ENCODE peak calls at places on chromosomes 12 and 14, in ten cellular contexts. Z, S, X, F, D, R, H, W, Q and J are unnamed samples.

GRCh38 chr12:120496353-120497340 is 734 bp downstream of the DYNLL1 start:
- DNase-seq in Z (peak), S (peak), X (no peak), F (peak), D (peak), R (peak), H (peak), W (peak), Q (peak), J (no peak)

GRCh38 chr14:90612801-90613200 is 203.4 kb downstream of the TTC7B start:
- DNase-seq in Z (no peak), S (no peak), X (no peak), F (no peak), D (no peak), R (no peak), H (no peak), W (no peak), Q (no peak), J (no peak)

GRCh38 chr12:68559246-68559645 is 51.5 kb upstream of the RAP1B start:
- DNase-seq in Z (peak), S (no peak), X (no peak), F (peak), D (no peak), R (no peak), H (peak), W (no peak), Q (no peak), J (no peak)

GRCh38 chr12:54019924-54020586 is 8.2 kb upstream of the HOXC6 start:
- DNase-seq in Z (peak), S (no peak), X (no peak), F (no peak), D (no peak), R (no peak), H (no peak), W (no peak), Q (no peak), J (no peak)

GRCh38 chr14:99654235-99655000 is 9.5 kb downstream of the HHIPL1 start:
- DNase-seq in Z (peak), S (no peak), X (no peak), F (peak), D (no peak), R (no peak), H (peak), W (no peak), Q (no peak), J (no peak)

GRCh38 chr14:85959063-85959462 is 429.1 kb downstream of the FLRT2 start:
- DNase-seq in Z (no peak), S (no peak), X (no peak), F (no peak), D (no peak), R (no peak), H (no peak), W (no peak), Q (no peak), J (no peak)

GRCh38 chr12:116642683-116643082 is 83.5 kb downstream of the MAP1LC3B2 start:
- DNase-seq in Z (no peak), S (no peak), X (no peak), F (no peak), D (no peak), R (no peak), H (no peak), W (no peak), Q (no peak), J (no peak)

GRCh38 chr12:4089147-4089606 is 184.4 kb upstream of the CCND2 start:
- DNase-seq in Z (no peak), S (no peak), X (no peak), F (no peak), D (no peak), R (no peak), H (no peak), W (no peak), Q (no peak), J (no peak)

GRCh38 chr12:38847247-38847646 is 58.1 kb downstream of the CPNE8 start:
- DNase-seq in Z (no peak), S (no peak), X (no peak), F (no peak), D (no peak), R (no peak), H (no peak), W (no peak), Q (no peak), J (no peak)

GRCh38 chr14:80973918-80974317 is 18.5 kb downstream of the TSHR start:
- DNase-seq in Z (no peak), S (no peak), X (no peak), F (peak), D (peak), R (no peak), H (peak), W (no peak), Q (no peak), J (no peak)

GRCh38 chr12:100987552-100988277 is 193.1 kb downstream of the ANO4 start:
- DNase-seq in Z (peak), S (peak), X (peak), F (peak), D (no peak), R (no peak), H (peak), W (peak), Q (peak), J (no peak)

GRCh38 chr14:69101331-69101826 is 51.5 kb downstream of the DCAF5 start:
- DNase-seq in Z (peak), S (peak), X (no peak), F (peak), D (no peak), R (no peak), H (peak), W (no peak), Q (no peak), J (no peak)

GRCh38 chr12:57181072-57181471 is 33.7 kb upstream of the LRP1-AS start:
- DNase-seq in Z (no peak), S (no peak), X (no peak), F (no peak), D (no peak), R (no peak), H (no peak), W (no peak), Q (no peak), J (no peak)

GRCh38 chr12:16323010-16323409 is 24.4 kb upstream of the MGST1 start:
- DNase-seq in Z (peak), S (no peak), X (no peak), F (no peak), D (no peak), R (no peak), H (peak), W (no peak), Q (no peak), J (no peak)

GRCh38 chr12:77064891-77065360 is 443 bp downstream of the E2F7 start:
- DNase-seq in Z (no peak), S (peak), X (peak), F (no peak), D (peak), R (no peak), H (no peak), W (peak), Q (peak), J (no peak)